ENCODE peak calls at places on chromosomes 2 and 18, in five cellular contexts. One of them, this sample, is unnamed.

GRCh38 chr2:144015036-144015435 is 504.9 kb downstream of the ZEB2 start:
- DNase-seq in sigmoid colon: no peak
- DNase-seq in GM12865: no peak
- DNase-seq in kidney epithelial cell: no peak
- DNase-seq in epithelial cell of proximal tubule: no peak
- DNase-seq in this sample: no peak

GRCh38 chr2:41922177-41922576 is 125.6 kb upstream of the PKDCC start:
- DNase-seq in GM12865: no peak
- DNase-seq in epithelial cell of proximal tubule: no peak
- DNase-seq in sigmoid colon: no peak
- DNase-seq in kidney epithelial cell: no peak
- DNase-seq in this sample: no peak

GRCh38 chr2:48328972-48329723 is 200.8 kb upstream of the STON1 start:
- DNase-seq in epithelial cell of proximal tubule: no peak
- DNase-seq in sigmoid colon: no peak
- DNase-seq in kidney epithelial cell: no peak
- DNase-seq in GM12865: no peak
- DNase-seq in this sample: no peak

GRCh38 chr2:222671259-222672067 is at the start of gene MOGAT1:
- DNase-seq in sigmoid colon: no peak
- DNase-seq in epithelial cell of proximal tubule: no peak
- DNase-seq in GM12865: no peak
- DNase-seq in kidney epithelial cell: no peak
- DNase-seq in this sample: no peak

GRCh38 chr2:24304098-24304497 is 56.2 kb downstream of the ITSN2 start:
- DNase-seq in epithelial cell of proximal tubule: peak; percentile 12
- DNase-seq in GM12865: no peak
- DNase-seq in sigmoid colon: peak; percentile 93
- DNase-seq in kidney epithelial cell: peak; percentile 4
- DNase-seq in this sample: no peak

GRCh38 chr18:41206341-41206740 is 748.7 kb upstream of the PIK3C3 start:
- DNase-seq in sigmoid colon: no peak
- DNase-seq in kidney epithelial cell: no peak
- DNase-seq in epithelial cell of proximal tubule: no peak
- DNase-seq in GM12865: no peak
- DNase-seq in this sample: no peak

GRCh38 chr2:128008089-128008672 is 19.7 kb downstream of the SAP130 start:
- DNase-seq in sigmoid colon: no peak
- DNase-seq in epithelial cell of proximal tubule: no peak
- DNase-seq in kidney epithelial cell: no peak
- DNase-seq in GM12865: no peak
- DNase-seq in this sample: no peak

GRCh38 chr2:140108706-140109472 is 1328.7 kb upstream of the NXPH2 start:
- DNase-seq in sigmoid colon: no peak
- DNase-seq in epithelial cell of proximal tubule: no peak
- DNase-seq in GM12865: no peak
- DNase-seq in kidney epithelial cell: no peak
- DNase-seq in this sample: no peak

GRCh38 chr18:46706968-46707367 is 49.9 kb downstream of the ST8SIA5 start:
- DNase-seq in sigmoid colon: no peak
- DNase-seq in kidney epithelial cell: peak; percentile 45
- DNase-seq in epithelial cell of proximal tubule: peak; percentile 49
- DNase-seq in GM12865: no peak
- DNase-seq in this sample: no peak

GRCh38 chr18:32372381-32373061 is 98.2 kb downstream of the GAREM1 start:
- DNase-seq in GM12865: no peak
- DNase-seq in sigmoid colon: no peak
- DNase-seq in kidney epithelial cell: peak; percentile 21
- DNase-seq in epithelial cell of proximal tubule: peak; percentile 60
- DNase-seq in this sample: no peak

GRCh38 chr2:111661286-111661940 is 222.6 kb downstream of the ANAPC1 start:
- DNase-seq in epithelial cell of proximal tubule: no peak
- DNase-seq in GM12865: no peak
- DNase-seq in kidney epithelial cell: no peak
- DNase-seq in sigmoid colon: no peak
- DNase-seq in this sample: no peak

GRCh38 chr2:222320441-222321395 is 21.9 kb upstream of the PAX3 start:
- DNase-seq in sigmoid colon: no peak
- DNase-seq in kidney epithelial cell: no peak
- DNase-seq in GM12865: no peak
- DNase-seq in epithelial cell of proximal tubule: no peak
- DNase-seq in this sample: no peak

GRCh38 chr2:217065695-217066405 is 206.0 kb upstream of the TNP1 start:
- DNase-seq in epithelial cell of proximal tubule: no peak
- DNase-seq in GM12865: no peak
- DNase-seq in sigmoid colon: no peak
- DNase-seq in kidney epithelial cell: no peak
- DNase-seq in this sample: no peak

GRCh38 chr18:8794133-8794986 is 89.0 kb downstream of the MTCL1 start:
- DNase-seq in GM12865: no peak
- DNase-seq in epithelial cell of proximal tubule: peak; percentile 99
- DNase-seq in kidney epithelial cell: peak; percentile 95
- DNase-seq in sigmoid colon: no peak
- DNase-seq in this sample: no peak

GRCh38 chr18:11506871-11507270 is 102.5 kb upstream of the SLC35G4 start:
- DNase-seq in kidney epithelial cell: no peak
- DNase-seq in sigmoid colon: no peak
- DNase-seq in GM12865: no peak
- DNase-seq in epithelial cell of proximal tubule: no peak
- DNase-seq in this sample: no peak
- TF ChIP-seq CTCF in kidney epithelial cell: no peak
- TF ChIP-seq CTCF in sigmoid colon: no peak
- TF ChIP-seq CTCF in GM12865: no peak
- TF ChIP-seq CTCF in epithelial cell of proximal tubule: no peak
- TF ChIP-seq CTCF in this sample: no peak

DNA sequence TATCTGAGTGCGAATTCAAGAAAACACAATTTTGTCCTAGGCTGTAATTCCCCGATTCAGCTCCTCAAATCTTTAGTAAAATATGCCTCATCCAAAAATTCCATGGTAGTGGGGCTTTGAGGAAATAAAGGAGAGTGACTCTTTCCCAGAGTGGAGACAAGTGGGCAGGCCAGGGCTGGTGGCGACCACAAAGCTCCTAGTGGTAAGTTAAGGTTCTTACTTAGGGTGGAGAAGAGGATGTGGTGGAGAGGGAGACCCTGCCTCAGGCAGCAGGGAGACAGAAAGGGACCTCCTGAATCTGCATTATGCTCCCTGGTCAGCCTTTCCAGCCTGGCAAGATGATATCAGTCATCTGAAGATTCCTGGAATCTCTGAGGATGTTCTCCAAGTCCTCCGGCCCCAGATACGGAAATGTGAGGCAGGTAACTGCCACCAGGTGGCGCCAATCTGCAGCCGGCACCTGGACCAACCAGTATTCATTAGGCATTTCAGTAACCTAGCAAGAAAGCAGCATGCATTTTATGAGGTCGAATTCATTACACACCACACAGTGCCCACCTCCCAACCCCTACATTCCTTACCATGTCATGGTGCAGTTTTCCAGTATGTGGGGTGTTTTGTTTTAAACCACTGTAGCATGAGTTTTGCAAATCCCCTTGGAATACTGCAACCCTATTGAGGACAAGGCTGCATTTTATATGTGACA is 106.4 kb downstream of the POLE4 start:
- DNase-seq in sigmoid colon: peak; percentile 65
- DNase-seq in kidney epithelial cell: peak; percentile 12
- DNase-seq in epithelial cell of proximal tubule: no peak
- DNase-seq in GM12865: peak; percentile 75
- DNase-seq in this sample: peak; percentile 77
- TF ChIP-seq CTCF in sigmoid colon: peak; percentile 51
- TF ChIP-seq CTCF in kidney epithelial cell: peak; percentile 92
- TF ChIP-seq CTCF in epithelial cell of proximal tubule: peak; percentile 97
- TF ChIP-seq CTCF in GM12865: peak; percentile 91
- TF ChIP-seq CTCF in this sample: peak; percentile 95

GRCh38 chr18:25651553-25651952 is 299.6 kb upstream of the ZNF521 start:
- DNase-seq in GM12865: no peak
- DNase-seq in kidney epithelial cell: no peak
- DNase-seq in sigmoid colon: no peak
- DNase-seq in epithelial cell of proximal tubule: no peak
- DNase-seq in this sample: no peak
- TF ChIP-seq CTCF in GM12865: no peak
- TF ChIP-seq CTCF in kidney epithelial cell: no peak
- TF ChIP-seq CTCF in sigmoid colon: no peak
- TF ChIP-seq CTCF in epithelial cell of proximal tubule: no peak
- TF ChIP-seq CTCF in this sample: no peak

DNA sequence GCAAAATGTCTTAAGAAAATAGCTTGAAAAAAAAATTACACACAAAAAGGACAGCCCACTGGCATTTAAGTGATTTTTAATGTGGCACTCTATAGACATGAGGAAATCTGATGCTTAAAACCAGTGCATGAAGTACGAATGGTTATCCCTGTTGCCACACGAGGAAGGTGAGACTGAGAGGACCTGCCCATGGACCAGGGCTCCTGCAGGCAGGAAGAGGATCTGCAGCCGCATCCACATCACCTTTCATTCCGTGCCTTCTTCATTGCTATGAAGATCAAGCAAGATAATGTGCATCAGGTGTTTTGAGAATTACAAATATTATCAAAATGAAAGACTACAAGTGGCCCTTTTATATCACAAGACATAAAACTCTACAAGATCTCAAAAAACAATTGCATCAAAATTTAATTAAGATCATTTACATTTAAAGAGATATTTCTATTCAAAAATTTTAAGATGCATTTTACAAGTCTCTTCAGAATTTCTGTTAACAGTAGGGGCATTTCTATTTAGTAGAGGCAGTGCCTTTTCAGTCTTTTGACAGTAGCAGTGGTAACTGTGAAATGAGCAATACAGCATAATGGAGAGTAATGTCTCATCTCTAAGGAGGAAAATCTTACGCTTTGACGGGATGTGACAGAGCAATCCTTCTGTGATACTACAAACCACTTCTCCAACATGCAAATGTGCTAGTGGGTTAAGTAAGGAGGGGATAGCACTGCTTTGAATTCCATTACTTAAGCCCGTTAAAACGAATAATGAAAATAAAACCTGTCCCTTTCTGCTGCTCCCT is 83.4 kb downstream of the SLC5A7 start:
- DNase-seq in kidney epithelial cell: no peak
- DNase-seq in sigmoid colon: no peak
- DNase-seq in GM12865: no peak
- DNase-seq in epithelial cell of proximal tubule: no peak
- DNase-seq in this sample: no peak
- TF ChIP-seq CTCF in kidney epithelial cell: no peak
- TF ChIP-seq CTCF in sigmoid colon: no peak
- TF ChIP-seq CTCF in GM12865: no peak
- TF ChIP-seq CTCF in epithelial cell of proximal tubule: peak; percentile 25
- TF ChIP-seq CTCF in this sample: peak; percentile 56

DNA sequence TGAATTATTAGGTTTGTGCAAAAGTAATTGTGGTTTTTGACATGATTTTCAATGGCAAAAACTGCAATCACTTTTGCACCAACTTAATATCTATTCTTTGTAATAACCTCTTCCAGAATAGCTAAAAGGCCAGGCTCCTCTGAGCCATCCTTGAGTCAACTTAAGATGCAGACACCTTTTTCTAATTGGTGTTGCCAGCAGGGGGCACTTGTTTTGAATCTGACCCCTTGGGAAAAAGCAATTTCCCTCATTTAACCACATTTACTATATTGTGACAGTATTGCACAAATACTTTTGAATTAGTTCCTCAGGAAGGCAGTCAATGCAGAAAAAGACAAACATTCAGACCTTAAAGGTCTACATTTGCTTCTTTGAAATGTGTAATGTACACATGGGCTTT is 78.6 kb upstream of the GALNT5 start:
- DNase-seq in kidney epithelial cell: no peak
- DNase-seq in sigmoid colon: no peak
- DNase-seq in GM12865: no peak
- DNase-seq in epithelial cell of proximal tubule: no peak
- DNase-seq in this sample: no peak
- TF ChIP-seq CTCF in kidney epithelial cell: no peak
- TF ChIP-seq CTCF in sigmoid colon: no peak
- TF ChIP-seq CTCF in GM12865: peak; percentile 4
- TF ChIP-seq CTCF in epithelial cell of proximal tubule: peak; percentile 39
- TF ChIP-seq CTCF in this sample: no peak

DNA sequence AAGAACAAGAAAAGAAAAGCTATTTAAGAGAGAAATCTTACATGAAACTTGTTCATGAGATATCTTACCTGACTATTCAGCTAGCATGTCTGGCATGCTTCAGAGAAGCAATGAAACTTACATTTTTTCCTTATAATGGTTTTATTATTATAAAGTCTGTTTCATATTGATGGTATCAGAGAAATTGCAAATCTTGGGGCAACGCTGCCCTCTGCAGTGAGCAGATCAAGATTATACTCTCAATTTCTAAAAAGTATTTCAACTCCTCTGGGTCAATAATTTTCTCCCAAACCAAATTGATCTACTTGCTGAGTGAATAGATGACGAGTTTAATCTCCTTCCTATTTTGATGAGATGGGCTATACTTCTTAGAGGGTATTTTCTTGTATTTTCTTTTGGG is 235.6 kb downstream of the NUP35 start:
- DNase-seq in sigmoid colon: no peak
- DNase-seq in GM12865: no peak
- DNase-seq in kidney epithelial cell: no peak
- DNase-seq in epithelial cell of proximal tubule: no peak
- DNase-seq in this sample: no peak
- TF ChIP-seq CTCF in sigmoid colon: no peak
- TF ChIP-seq CTCF in GM12865: no peak
- TF ChIP-seq CTCF in kidney epithelial cell: peak; percentile 17
- TF ChIP-seq CTCF in epithelial cell of proximal tubule: peak; percentile 58
- TF ChIP-seq CTCF in this sample: peak; percentile 41

GRCh38 chr2:182018218-182018617 is 32.6 kb downstream of the PPP1R1C start:
- DNase-seq in GM12865: no peak
- DNase-seq in epithelial cell of proximal tubule: no peak
- DNase-seq in sigmoid colon: no peak
- DNase-seq in kidney epithelial cell: peak; percentile 16
- DNase-seq in this sample: no peak
- TF ChIP-seq CTCF in GM12865: no peak
- TF ChIP-seq CTCF in epithelial cell of proximal tubule: no peak
- TF ChIP-seq CTCF in sigmoid colon: no peak
- TF ChIP-seq CTCF in kidney epithelial cell: no peak
- TF ChIP-seq CTCF in this sample: no peak

DNA sequence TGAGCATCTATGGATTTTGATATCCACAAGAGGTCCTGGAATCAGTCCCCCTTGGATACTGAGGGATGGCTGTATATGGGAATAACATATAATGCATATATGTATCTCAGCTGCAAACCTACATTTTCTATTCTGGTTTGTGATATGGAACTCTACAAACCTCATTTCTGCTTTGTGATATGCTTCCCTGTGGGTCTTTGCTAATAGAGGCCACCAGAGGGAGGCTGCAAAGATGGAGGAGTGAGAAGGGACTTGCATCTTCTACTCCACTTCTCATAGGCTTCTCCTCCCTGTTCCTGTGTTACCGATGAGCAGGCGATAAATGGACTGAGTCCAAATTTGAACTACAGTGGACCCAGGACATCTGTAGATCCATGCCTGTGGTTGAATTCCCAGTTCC is 37.8 kb downstream of the ARID5A start:
- DNase-seq in kidney epithelial cell: no peak
- DNase-seq in sigmoid colon: no peak
- DNase-seq in GM12865: no peak
- DNase-seq in epithelial cell of proximal tubule: no peak
- DNase-seq in this sample: no peak
- TF ChIP-seq CTCF in kidney epithelial cell: no peak
- TF ChIP-seq CTCF in sigmoid colon: no peak
- TF ChIP-seq CTCF in GM12865: peak; percentile 13
- TF ChIP-seq CTCF in epithelial cell of proximal tubule: peak; percentile 16
- TF ChIP-seq CTCF in this sample: peak; percentile 27

DNA sequence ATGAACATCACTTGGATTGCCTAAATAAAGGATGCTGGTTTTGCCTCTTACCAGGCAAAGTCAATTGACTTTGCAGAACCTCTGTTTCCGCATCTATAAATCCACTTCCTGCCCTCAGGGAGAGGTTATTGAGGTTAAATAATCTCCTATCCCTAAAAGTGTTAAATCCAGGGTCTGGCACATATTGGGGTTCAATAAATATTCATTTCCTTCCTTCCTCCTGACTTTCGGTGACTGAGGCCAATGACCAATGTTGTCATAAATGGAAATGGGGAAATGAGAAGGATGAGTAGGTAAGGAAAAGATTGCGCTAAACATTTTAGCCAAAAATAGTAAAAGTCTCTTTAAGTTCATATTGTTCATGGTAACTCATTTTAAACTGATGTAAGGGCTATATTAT is 16.0 kb downstream of the BCL2 start:
- DNase-seq in kidney epithelial cell: no peak
- DNase-seq in epithelial cell of proximal tubule: no peak
- DNase-seq in GM12865: no peak
- DNase-seq in sigmoid colon: no peak
- DNase-seq in this sample: no peak
- TF ChIP-seq CTCF in kidney epithelial cell: no peak
- TF ChIP-seq CTCF in epithelial cell of proximal tubule: no peak
- TF ChIP-seq CTCF in GM12865: no peak
- TF ChIP-seq CTCF in sigmoid colon: no peak
- TF ChIP-seq CTCF in this sample: no peak